ENCODE peak calls at places on chromosome 11, in four cellular contexts. One of them, this sample, is unnamed.

GRCh38 chr11:131579932-131580387 is 209.5 kb downstream of the NTM start:
- DNase-seq in IMR-90: peak
- DNase-seq in cardiac fibroblast: peak
- DNase-seq in fibroblast of mammary gland: peak
- DNase-seq in this sample: no peak

GRCh38 chr11:130587658-130588057 is 139.2 kb downstream of the ADAMTS15 start:
- DNase-seq in IMR-90: no peak
- DNase-seq in cardiac fibroblast: no peak
- DNase-seq in fibroblast of mammary gland: no peak
- DNase-seq in this sample: no peak

GRCh38 chr11:122632178-122632824 is 23.2 kb upstream of the UBASH3B start:
- DNase-seq in IMR-90: no peak
- DNase-seq in cardiac fibroblast: no peak
- DNase-seq in fibroblast of mammary gland: no peak
- DNase-seq in this sample: no peak

GRCh38 chr11:67020949-67021348 is 2.0 kb upstream of the SYT12 start:
- DNase-seq in IMR-90: no peak
- DNase-seq in cardiac fibroblast: no peak
- DNase-seq in fibroblast of mammary gland: no peak
- DNase-seq in this sample: no peak

GRCh38 chr11:125074511-125075241 is 11.6 kb downstream of the SLC37A2 start:
- DNase-seq in IMR-90: no peak
- DNase-seq in cardiac fibroblast: no peak
- DNase-seq in fibroblast of mammary gland: no peak
- DNase-seq in this sample: no peak

GRCh38 chr11:117606807-117607206 is 190.2 kb downstream of the DSCAML1 start:
- DNase-seq in IMR-90: no peak
- DNase-seq in cardiac fibroblast: no peak
- DNase-seq in fibroblast of mammary gland: no peak
- DNase-seq in this sample: no peak

GRCh38 chr11:131311746-131312145 is 58.7 kb upstream of the NTM start:
- DNase-seq in IMR-90: no peak
- DNase-seq in cardiac fibroblast: no peak
- DNase-seq in fibroblast of mammary gland: no peak
- DNase-seq in this sample: no peak

GRCh38 chr11:9651481-9651880 is 12.4 kb upstream of the SWAP70 start:
- DNase-seq in IMR-90: no peak
- DNase-seq in cardiac fibroblast: no peak
- DNase-seq in fibroblast of mammary gland: no peak
- DNase-seq in this sample: no peak

GRCh38 chr11:114304969-114305368 is 8.8 kb downstream of the NNMT start:
- DNase-seq in IMR-90: no peak
- DNase-seq in cardiac fibroblast: no peak
- DNase-seq in fibroblast of mammary gland: peak
- DNase-seq in this sample: no peak

DNA sequence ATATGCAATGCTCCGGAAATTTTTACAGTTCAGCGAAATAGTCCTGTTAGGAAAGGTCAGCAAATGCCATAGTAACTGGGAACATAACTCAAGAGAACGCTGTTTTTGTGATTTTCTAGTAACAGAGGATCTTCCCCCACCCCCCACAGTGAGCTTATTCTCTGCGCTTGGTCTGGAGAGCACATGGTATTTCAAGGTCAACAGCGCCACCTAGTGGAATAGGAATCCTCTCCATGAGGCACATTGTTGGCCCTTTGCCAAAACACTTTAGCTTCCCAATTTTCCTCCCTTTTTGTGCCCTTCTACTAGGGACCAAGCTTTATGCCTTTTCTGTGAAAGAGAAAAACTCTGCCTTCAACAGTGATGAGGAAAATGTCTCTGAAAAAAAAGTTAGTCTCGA is 13.2 kb upstream of the OR4C12 start:
- DNase-seq in IMR-90: peak
- DNase-seq in cardiac fibroblast: peak
- DNase-seq in fibroblast of mammary gland: peak
- DNase-seq in this sample: peak
- TF ChIP-seq CTCF in IMR-90: peak
- TF ChIP-seq CTCF in cardiac fibroblast: peak
- TF ChIP-seq CTCF in fibroblast of mammary gland: peak
- TF ChIP-seq CTCF in this sample: peak

GRCh38 chr11:106133529-106133928 is 56.1 kb downstream of the AASDHPPT start:
- DNase-seq in IMR-90: no peak
- DNase-seq in cardiac fibroblast: peak
- DNase-seq in fibroblast of mammary gland: peak
- DNase-seq in this sample: peak

GRCh38 chr11:106137061-106137460 is 59.6 kb downstream of the AASDHPPT start:
- DNase-seq in IMR-90: no peak
- DNase-seq in cardiac fibroblast: peak
- DNase-seq in fibroblast of mammary gland: no peak
- DNase-seq in this sample: peak

GRCh38 chr11:106128740-106129139 is 51.3 kb downstream of the AASDHPPT start:
- DNase-seq in IMR-90: no peak
- DNase-seq in cardiac fibroblast: no peak
- DNase-seq in fibroblast of mammary gland: no peak
- DNase-seq in this sample: no peak

GRCh38 chr11:106131998-106132397 is 54.5 kb downstream of the AASDHPPT start:
- DNase-seq in IMR-90: no peak
- DNase-seq in cardiac fibroblast: no peak
- DNase-seq in fibroblast of mammary gland: no peak
- DNase-seq in this sample: no peak

DNA sequence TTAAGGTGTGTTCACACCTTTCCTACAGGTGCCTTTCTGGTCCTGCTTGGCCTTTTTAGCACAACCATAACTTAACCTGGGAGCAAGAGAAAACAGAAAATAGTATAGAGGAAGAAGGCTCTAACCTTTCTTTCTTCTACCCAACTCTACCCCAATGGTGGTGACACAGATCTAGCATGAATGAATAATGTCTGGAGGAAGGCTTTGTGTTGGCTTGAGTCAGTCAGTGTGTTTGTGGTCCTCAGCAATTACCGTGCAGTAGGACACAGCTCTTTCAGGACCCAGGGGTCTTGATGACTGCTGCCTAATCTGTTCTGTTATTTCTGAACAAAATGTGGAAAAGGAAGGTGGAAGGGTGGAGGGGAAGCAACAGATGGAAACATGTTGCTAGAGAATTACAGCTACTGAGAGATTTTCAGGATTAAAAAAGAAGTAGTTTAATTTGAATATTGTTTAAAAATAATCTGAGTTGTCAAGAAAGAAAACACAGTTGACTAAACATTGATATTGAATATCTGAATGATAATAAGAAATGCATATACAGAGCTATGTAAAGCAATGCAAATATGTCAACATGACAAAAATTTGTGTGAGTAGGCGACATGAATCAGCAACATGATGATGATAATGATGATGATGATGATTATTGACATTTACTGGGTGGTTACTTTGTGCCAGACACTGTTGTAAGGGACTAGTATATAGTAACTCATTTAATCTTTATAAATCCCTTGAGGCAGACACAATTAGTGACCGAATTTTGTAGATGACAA is 55.3 kb downstream of the AASDHPPT start:
- DNase-seq in IMR-90: no peak
- DNase-seq in cardiac fibroblast: no peak
- DNase-seq in fibroblast of mammary gland: no peak
- DNase-seq in this sample: no peak
- H3K4me3 ChIP-seq in IMR-90: no peak
- H3K4me3 ChIP-seq in cardiac fibroblast: no peak
- H3K4me3 ChIP-seq in fibroblast of mammary gland: no peak
- H3K4me3 ChIP-seq in this sample: no peak

GRCh38 chr11:390175-390574 is 3.8 kb upstream of the PKP3 start:
- DNase-seq in IMR-90: no peak
- DNase-seq in cardiac fibroblast: no peak
- DNase-seq in fibroblast of mammary gland: no peak
- DNase-seq in this sample: no peak
- TF ChIP-seq CTCF in IMR-90: no peak
- TF ChIP-seq CTCF in cardiac fibroblast: no peak
- TF ChIP-seq CTCF in fibroblast of mammary gland: no peak
- TF ChIP-seq CTCF in this sample: no peak

DNA sequence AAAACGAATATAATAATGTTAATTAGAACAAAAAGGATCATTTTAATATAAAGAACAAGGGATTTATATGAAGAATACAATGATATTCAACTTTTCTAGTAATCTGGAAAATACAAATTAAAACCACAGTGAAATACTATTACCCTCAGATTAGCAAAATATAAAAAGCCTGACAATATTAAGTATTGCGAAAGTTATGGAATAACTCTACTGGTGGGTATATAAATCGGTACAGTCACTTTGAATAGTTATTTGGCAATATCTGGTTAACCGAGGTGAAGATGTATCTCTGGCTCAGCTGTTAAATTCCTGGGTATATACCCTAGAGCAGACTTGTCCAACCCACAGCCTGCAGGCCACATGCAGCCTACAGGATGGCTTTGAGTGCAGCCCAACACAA is 118.8 kb downstream of the ATM start:
- DNase-seq in IMR-90: no peak
- DNase-seq in cardiac fibroblast: no peak
- DNase-seq in fibroblast of mammary gland: no peak
- DNase-seq in this sample: no peak
- H3K4me3 ChIP-seq in IMR-90: no peak
- H3K4me3 ChIP-seq in cardiac fibroblast: no peak
- H3K4me3 ChIP-seq in fibroblast of mammary gland: no peak
- H3K4me3 ChIP-seq in this sample: no peak

DNA sequence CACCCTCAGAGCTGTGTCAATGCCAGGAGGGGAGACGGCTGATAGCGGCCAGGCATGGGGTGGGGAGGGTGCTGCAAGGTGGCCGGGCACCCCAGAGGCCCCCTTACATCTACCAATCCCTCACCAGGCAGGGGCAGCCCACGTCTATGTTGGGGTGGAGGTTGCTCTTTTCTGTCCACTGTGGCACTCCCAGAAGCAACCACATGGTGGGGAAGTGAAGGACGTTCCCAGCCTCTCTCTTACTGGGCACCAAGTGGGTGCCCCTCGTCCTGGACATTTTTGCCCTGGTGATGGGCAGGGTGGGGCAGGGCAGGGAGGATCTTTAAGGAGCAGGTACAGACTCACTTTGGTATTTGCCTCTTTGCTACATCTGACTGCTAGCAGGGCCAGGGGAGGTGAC is 47.5 kb downstream of the NECTIN1 start:
- DNase-seq in IMR-90: no peak
- DNase-seq in cardiac fibroblast: no peak
- DNase-seq in fibroblast of mammary gland: no peak
- DNase-seq in this sample: no peak
- TF ChIP-seq CTCF in IMR-90: no peak
- TF ChIP-seq CTCF in cardiac fibroblast: peak
- TF ChIP-seq CTCF in fibroblast of mammary gland: no peak
- TF ChIP-seq CTCF in this sample: no peak